ENCODE peak calls at places on chromosomes 7 and 10, in four cellular contexts. One of them, this sample, is unnamed.
A peak's percentile ranks its signal among the peaks of the same experiment; 100 is the strongest.

GRCh38 chr10:42997849-42998165 is 79.1 kb upstream of the RET start:
- DNase-seq in aorta: no peak
- DNase-seq in fibroblast of lung: no peak
- DNase-seq in HCT116: no peak
- DNase-seq in this sample: no peak

GRCh38 chr10:78408671-78409472 is 375.2 kb downstream of the RPS24 start:
- DNase-seq in aorta: peak; percentile 91
- DNase-seq in HCT116: no peak
- DNase-seq in fibroblast of lung: peak; percentile 21
- DNase-seq in this sample: peak; percentile 88

GRCh38 chr7:69683002-69683401 is 84.7 kb downstream of the AUTS2 start:
- DNase-seq in fibroblast of lung: no peak
- DNase-seq in HCT116: no peak
- DNase-seq in aorta: no peak
- DNase-seq in this sample: no peak

GRCh38 chr10:492896-493295 is 196.6 kb downstream of the DIP2C start:
- DNase-seq in HCT116: no peak
- DNase-seq in fibroblast of lung: no peak
- DNase-seq in aorta: no peak
- DNase-seq in this sample: no peak

GRCh38 chr10:6595499-6595898 is 15.4 kb upstream of the PRKCQ start:
- DNase-seq in aorta: no peak
- DNase-seq in fibroblast of lung: no peak
- DNase-seq in HCT116: no peak
- DNase-seq in this sample: no peak

GRCh38 chr10:121368347-121369025 is 229.8 kb downstream of the FGFR2 start:
- DNase-seq in aorta: no peak
- DNase-seq in HCT116: no peak
- DNase-seq in fibroblast of lung: no peak
- DNase-seq in this sample: peak; percentile 10

GRCh38 chr10:65556006-65556405 is 1369.8 kb upstream of the LRRTM3 start:
- DNase-seq in fibroblast of lung: no peak
- DNase-seq in aorta: no peak
- DNase-seq in HCT116: no peak
- DNase-seq in this sample: no peak

GRCh38 chr7:29865526-29865925 is 59.2 kb downstream of the WIPF3 start:
- DNase-seq in aorta: peak; percentile 61
- DNase-seq in HCT116: peak; percentile 18
- DNase-seq in fibroblast of lung: peak; percentile 74
- DNase-seq in this sample: no peak

GRCh38 chr7:47873767-47874166 is 74.5 kb downstream of the PKD1L1 start:
- DNase-seq in fibroblast of lung: no peak
- DNase-seq in aorta: no peak
- DNase-seq in HCT116: no peak
- DNase-seq in this sample: no peak

GRCh38 chr10:124892031-124892430 is 49.9 kb upstream of the ZRANB1 start:
- DNase-seq in HCT116: no peak
- DNase-seq in aorta: no peak
- DNase-seq in fibroblast of lung: no peak
- DNase-seq in this sample: no peak

GRCh38 chr10:113175176-113175575 is 225.1 kb downstream of the TCF7L2 start:
- DNase-seq in HCT116: no peak
- DNase-seq in fibroblast of lung: no peak
- DNase-seq in aorta: no peak
- DNase-seq in this sample: no peak

GRCh38 chr10:113177163-113177935 is 227.3 kb downstream of the TCF7L2 start:
- DNase-seq in aorta: no peak
- DNase-seq in HCT116: no peak
- DNase-seq in fibroblast of lung: no peak
- DNase-seq in this sample: no peak

GRCh38 chr10:113177936-113178335 is 227.9 kb downstream of the TCF7L2 start:
- DNase-seq in aorta: no peak
- DNase-seq in HCT116: no peak
- DNase-seq in fibroblast of lung: no peak
- DNase-seq in this sample: no peak

GRCh38 chr10:113175756-113176651 is 226.0 kb downstream of the TCF7L2 start:
- DNase-seq in HCT116: no peak
- DNase-seq in fibroblast of lung: no peak
- DNase-seq in aorta: no peak
- DNase-seq in this sample: no peak

GRCh38 chr10:113176652-113177155 is 226.7 kb downstream of the TCF7L2 start:
- DNase-seq in HCT116: no peak
- DNase-seq in aorta: no peak
- DNase-seq in fibroblast of lung: no peak
- DNase-seq in this sample: no peak
- H3K27me3 ChIP-seq in HCT116: no peaks in the 10 kb centered on the region
- H3K27me3 ChIP-seq in aorta: no peaks in the 10 kb centered on the region
- H3K27me3 ChIP-seq in fibroblast of lung: no peaks in the 10 kb centered on the region
- H3K27me3 ChIP-seq in this sample: no peaks in the 10 kb centered on the region

GRCh38 chr10:98289802-98290209 is 21.8 kb upstream of the LOXL4 start:
- DNase-seq in aorta: no peak
- DNase-seq in fibroblast of lung: no peak
- DNase-seq in HCT116: no peak
- DNase-seq in this sample: no peak
- H3K27me3 ChIP-seq in aorta: no peaks in the 10 kb centered on the region
- H3K27me3 ChIP-seq in fibroblast of lung: peaks cover 20% of the 10 kb centered on the region
- H3K27me3 ChIP-seq in HCT116: peaks cover 23% of the 10 kb centered on the region
- H3K27me3 ChIP-seq in this sample: no peaks in the 10 kb centered on the region

GRCh38 chr10:71392791-71393781 is 3.6 kb upstream of the CDH23 start:
- DNase-seq in aorta: no peak
- DNase-seq in fibroblast of lung: no peak
- DNase-seq in HCT116: no peak
- DNase-seq in this sample: no peak
- H3K27me3 ChIP-seq in aorta: no peaks in the 10 kb centered on the region
- H3K27me3 ChIP-seq in fibroblast of lung: peaks cover 37% of the 10 kb centered on the region
- H3K27me3 ChIP-seq in HCT116: no peaks in the 10 kb centered on the region
- H3K27me3 ChIP-seq in this sample: no peaks in the 10 kb centered on the region

GRCh38 chr10:11012880-11013279 is 4.8 kb upstream of the CELF2 start:
- DNase-seq in aorta: no peak
- DNase-seq in HCT116: no peak
- DNase-seq in fibroblast of lung: no peak
- DNase-seq in this sample: no peak
- H3K27me3 ChIP-seq in aorta: no peaks in the 10 kb centered on the region
- H3K27me3 ChIP-seq in HCT116: no peaks in the 10 kb centered on the region
- H3K27me3 ChIP-seq in fibroblast of lung: peaks cover 5% of the 10 kb centered on the region
- H3K27me3 ChIP-seq in this sample: no peaks in the 10 kb centered on the region

GRCh38 chr7:157693521-157694388 is 357.0 kb downstream of the DNAJB6 start:
- DNase-seq in fibroblast of lung: no peak
- DNase-seq in aorta: no peak
- DNase-seq in HCT116: no peak
- DNase-seq in this sample: no peak
- H3K27me3 ChIP-seq in fibroblast of lung: no peaks in the 10 kb centered on the region
- H3K27me3 ChIP-seq in aorta: no peaks in the 10 kb centered on the region
- H3K27me3 ChIP-seq in HCT116: peaks cover 9% of the 10 kb centered on the region
- H3K27me3 ChIP-seq in this sample: peaks cover 24% of the 10 kb centered on the region

GRCh38 chr10:132916956-132917666 is 25.3 kb downstream of the CFAP46 start:
- DNase-seq in HCT116: no peak
- DNase-seq in aorta: no peak
- DNase-seq in fibroblast of lung: no peak
- DNase-seq in this sample: no peak
- H3K27me3 ChIP-seq in HCT116: no peaks in the 10 kb centered on the region
- H3K27me3 ChIP-seq in aorta: no peaks in the 10 kb centered on the region
- H3K27me3 ChIP-seq in fibroblast of lung: no peaks in the 10 kb centered on the region
- H3K27me3 ChIP-seq in this sample: no peaks in the 10 kb centered on the region

GRCh38 chr10:15305161-15305560 is 65.9 kb downstream of the FAM171A1 start:
- DNase-seq in aorta: no peak
- DNase-seq in HCT116: no peak
- DNase-seq in fibroblast of lung: no peak
- DNase-seq in this sample: no peak
- H3K27me3 ChIP-seq in aorta: peaks cover 1% of the 10 kb centered on the region
- H3K27me3 ChIP-seq in HCT116: no peaks in the 10 kb centered on the region
- H3K27me3 ChIP-seq in fibroblast of lung: no peaks in the 10 kb centered on the region
- H3K27me3 ChIP-seq in this sample: no peaks in the 10 kb centered on the region